ENCODE peak calls at places on chromosome 21, in seven cellular contexts. D is IMR-90; H is ovary; X is CD8-positive, alpha-beta T cell; G is colonic mucosa; V is psoas muscle; E is thyroid gland. Y is an unnamed sample.
A peak's percentile ranks its signal among the peaks of the same experiment; 100 is the strongest.

GRCh38 chr21:22421416-22422190 is 1423.4 kb downstream of the NCAM2 start:
- DNase-seq in D (no peak), H (no peak), X (no peak), G (no peak), V (no peak), E (no peak), Y (no peak)

GRCh38 chr21:34367320-34367935 is 3.6 kb downstream of the KCNE2 start:
- DNase-seq in D (peak; percentile 82), H (no peak), X (peak; percentile 56), G (peak; percentile 50), V (no peak), E (peak; percentile 51), Y (peak; percentile 42)

GRCh38 chr21:28550057-28550825 is 442.4 kb downstream of the LTN1 start:
- DNase-seq in D (peak; percentile 11), H (no peak), X (no peak), G (no peak), V (no peak), E (no peak), Y (no peak)

GRCh38 chr21:27104749-27105439 is 138.0 kb upstream of the ADAMTS5 start:
- DNase-seq in D (peak; percentile 51), H (no peak), X (no peak), G (no peak), V (no peak), E (no peak), Y (no peak)

GRCh38 chr21:34989337-34990151 is 59.6 kb downstream of the RUNX1 start:
- DNase-seq in D (no peak), H (no peak), X (no peak), G (no peak), V (no peak), E (no peak), Y (no peak)

GRCh38 chr21:28445081-28445830 is 547.4 kb downstream of the LTN1 start:
- DNase-seq in D (peak; percentile 91), H (no peak), X (no peak), G (no peak), V (no peak), E (no peak), Y (no peak)

GRCh38 chr21:34528131-34528561 is 16.1 kb upstream of the KCNE1 start:
- DNase-seq in D (peak; percentile 51), H (no peak), X (no peak), G (no peak), V (no peak), E (no peak), Y (no peak)

GRCh38 chr21:32483293-32483595 is 70.7 kb downstream of the EVA1C start:
- DNase-seq in D (no peak), H (no peak), X (no peak), G (no peak), V (no peak), E (peak; percentile 66), Y (no peak)

GRCh38 chr21:34969431-34970036 is 79.6 kb downstream of the RUNX1 start:
- DNase-seq in D (no peak), H (no peak), X (no peak), G (no peak), V (no peak), E (no peak), Y (no peak)

GRCh38 chr21:38156200-38156599 is 100.6 kb upstream of the KCNJ15 start:
- DNase-seq in D (no peak), H (no peak), X (no peak), G (no peak), V (no peak), E (no peak), Y (no peak)

GRCh38 chr21:39344848-39345247 is 4.0 kb downstream of the HMGN1 start:
- DNase-seq in D (no peak), H (no peak), X (no peak), G (no peak), V (no peak), E (no peak), Y (no peak)

GRCh38 chr21:17834639-17835354 is 15.6 kb upstream of the C21orf91 start:
- DNase-seq in D (no peak), H (no peak), X (no peak), G (no peak), V (no peak), E (no peak), Y (no peak)

GRCh38 chr21:32674038-32674437 is 53.8 kb downstream of the SYNJ1 start:
- DNase-seq in D (no peak), H (no peak), X (no peak), G (no peak), V (no peak), E (no peak), Y (no peak)

DNA sequence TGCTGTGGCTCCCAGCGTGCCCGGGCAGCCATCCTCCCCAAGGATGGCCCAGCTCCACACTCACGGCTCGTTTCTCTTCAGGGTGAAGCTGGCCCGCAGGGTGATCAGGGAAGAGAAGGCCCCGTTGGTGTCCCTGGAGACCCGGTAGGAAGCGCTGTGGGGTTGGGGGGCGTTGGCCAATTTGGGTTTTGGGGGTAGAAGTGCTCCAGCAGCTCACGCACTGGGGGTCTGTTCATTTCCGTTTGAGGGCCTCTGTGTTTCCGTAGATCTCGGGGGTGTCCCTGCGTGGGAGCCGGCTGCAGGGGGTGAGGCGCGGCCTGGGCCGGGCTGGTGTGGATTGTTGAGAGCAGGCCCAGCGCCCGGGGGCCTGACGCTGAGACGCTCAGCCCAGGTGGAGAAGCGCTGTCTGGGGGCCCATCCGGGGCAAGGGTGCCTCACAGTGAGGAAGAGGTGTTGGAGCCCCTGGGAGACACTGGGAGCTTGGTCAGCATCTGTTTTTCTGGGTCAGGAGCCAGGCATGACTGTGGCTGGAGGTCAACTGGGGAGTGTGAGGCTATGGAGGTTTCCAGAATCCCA is 12.6 kb downstream of the COL6A1 start:
- DNase-seq in D (no peak), H (peak; percentile 59), X (peak; percentile 11), G (peak; percentile 14), V (peak; percentile 16), E (peak; percentile 0), Y (peak; percentile 46)
- H3K4me1 ChIP-seq in D (peaks cover 1% of the 10 kb centered on the region), H (no peaks in the 10 kb centered on the region), X (no peaks in the 10 kb centered on the region), G (no peaks in the 10 kb centered on the region), V (no peaks in the 10 kb centered on the region), E (no peaks in the 10 kb centered on the region), Y (no peaks in the 10 kb centered on the region)

GRCh38 chr21:45256912-45257672 is 30.6 kb downstream of the POFUT2 start:
- DNase-seq in D (no peak), H (no peak), X (no peak), G (peak; percentile 10), V (no peak), E (no peak), Y (no peak)

GRCh38 chr21:45253633-45254556 is 33.8 kb downstream of the POFUT2 start:
- DNase-seq in D (no peak), H (no peak), X (no peak), G (no peak), V (no peak), E (no peak), Y (no peak)

GRCh38 chr21:45256021-45256911 is 31.4 kb downstream of the POFUT2 start:
- DNase-seq in D (no peak), H (no peak), X (no peak), G (no peak), V (no peak), E (no peak), Y (no peak)

GRCh38 chr21:45254557-45254930 is 33.2 kb downstream of the POFUT2 start:
- DNase-seq in D (no peak), H (no peak), X (no peak), G (no peak), V (no peak), E (no peak), Y (no peak)

DNA sequence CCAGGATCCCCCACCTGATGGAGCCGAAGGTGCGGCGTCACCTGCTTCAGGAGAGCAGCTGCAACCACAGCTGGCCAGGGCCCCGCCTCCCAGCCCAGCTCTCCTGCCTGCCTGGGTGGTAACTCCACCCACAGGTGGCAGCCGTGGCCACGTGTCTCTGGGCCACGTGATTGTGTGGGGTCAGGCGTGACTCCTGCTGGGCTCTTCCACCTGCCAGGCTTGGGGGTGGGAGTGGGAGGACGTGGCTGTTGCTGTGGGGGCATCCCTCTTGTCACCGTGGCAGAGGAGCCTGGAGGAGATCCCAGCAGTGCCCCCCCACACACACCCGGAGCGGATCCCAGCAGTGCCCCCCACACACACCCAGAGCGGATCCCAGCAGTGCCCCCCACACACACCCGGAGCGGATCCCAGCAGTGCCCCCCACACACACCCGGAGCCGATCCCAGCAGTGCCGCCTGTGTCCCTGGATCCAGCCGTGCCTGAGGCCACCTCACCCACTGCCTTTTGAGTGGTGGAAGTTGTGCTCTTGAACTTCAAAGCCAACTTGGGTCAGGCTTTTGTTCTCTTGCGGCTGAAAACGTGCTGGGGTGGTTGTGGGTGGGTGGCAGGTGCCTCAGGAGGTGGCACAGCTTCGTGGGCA is 32.2 kb downstream of the POFUT2 start:
- DNase-seq in D (no peak), H (no peak), X (peak; percentile 36), G (peak; percentile 32), V (no peak), E (no peak), Y (peak; percentile 28)
- H3K27me3 ChIP-seq in D (peaks cover 24% of the 10 kb centered on the region), H (no peaks in the 10 kb centered on the region), X (peaks cover 3% of the 10 kb centered on the region), G (peaks cover 7% of the 10 kb centered on the region), V (peaks cover 17% of the 10 kb centered on the region), E (no peaks in the 10 kb centered on the region), Y (peaks cover 4% of the 10 kb centered on the region)

DNA sequence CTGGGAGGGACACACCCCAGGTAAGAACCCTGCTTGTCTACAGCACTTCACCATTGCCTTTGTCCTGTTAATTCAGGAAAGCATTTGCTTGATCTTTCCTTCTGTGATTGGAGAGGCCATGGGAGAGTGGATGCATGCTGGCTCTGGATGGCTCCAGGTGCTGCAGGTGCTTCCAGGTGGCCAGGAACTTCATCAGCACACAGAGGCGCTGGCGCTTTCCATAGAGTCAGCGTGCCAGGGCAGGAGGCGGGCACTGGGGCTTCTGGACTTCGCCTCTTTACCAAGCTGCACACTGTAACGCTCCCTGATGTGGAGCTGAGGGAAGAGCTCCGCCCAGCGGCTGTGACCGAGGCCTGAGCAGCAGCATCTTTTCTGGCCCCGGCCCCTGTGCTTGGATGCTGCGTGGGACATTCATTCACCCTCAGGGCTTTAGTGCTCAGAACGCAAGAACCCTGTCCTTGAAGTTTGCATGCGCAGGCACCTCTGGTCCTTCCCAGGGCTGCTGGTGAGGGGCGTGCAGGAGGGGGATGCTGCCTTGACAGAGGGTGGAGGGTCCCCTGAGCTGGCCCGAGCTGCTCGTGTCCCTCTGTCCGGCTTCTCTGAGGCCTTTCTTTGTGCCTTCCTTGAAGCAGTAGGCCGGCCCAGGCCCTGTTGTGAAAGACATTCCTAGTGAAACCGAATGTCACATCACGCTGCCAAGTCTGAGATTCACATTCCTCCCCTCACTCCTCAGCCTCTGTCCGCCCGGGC is 1.6 kb upstream of the MX2 start:
- DNase-seq in D (peak; percentile 26), H (no peak), X (no peak), G (peak; percentile 65), V (peak; percentile 65), E (peak; percentile 50), Y (no peak)
- TF ChIP-seq CTCF in D (no peak), H (no peak), X (no peak), G (no peak), V (no peak), E (no peak), Y (no peak)

DNA sequence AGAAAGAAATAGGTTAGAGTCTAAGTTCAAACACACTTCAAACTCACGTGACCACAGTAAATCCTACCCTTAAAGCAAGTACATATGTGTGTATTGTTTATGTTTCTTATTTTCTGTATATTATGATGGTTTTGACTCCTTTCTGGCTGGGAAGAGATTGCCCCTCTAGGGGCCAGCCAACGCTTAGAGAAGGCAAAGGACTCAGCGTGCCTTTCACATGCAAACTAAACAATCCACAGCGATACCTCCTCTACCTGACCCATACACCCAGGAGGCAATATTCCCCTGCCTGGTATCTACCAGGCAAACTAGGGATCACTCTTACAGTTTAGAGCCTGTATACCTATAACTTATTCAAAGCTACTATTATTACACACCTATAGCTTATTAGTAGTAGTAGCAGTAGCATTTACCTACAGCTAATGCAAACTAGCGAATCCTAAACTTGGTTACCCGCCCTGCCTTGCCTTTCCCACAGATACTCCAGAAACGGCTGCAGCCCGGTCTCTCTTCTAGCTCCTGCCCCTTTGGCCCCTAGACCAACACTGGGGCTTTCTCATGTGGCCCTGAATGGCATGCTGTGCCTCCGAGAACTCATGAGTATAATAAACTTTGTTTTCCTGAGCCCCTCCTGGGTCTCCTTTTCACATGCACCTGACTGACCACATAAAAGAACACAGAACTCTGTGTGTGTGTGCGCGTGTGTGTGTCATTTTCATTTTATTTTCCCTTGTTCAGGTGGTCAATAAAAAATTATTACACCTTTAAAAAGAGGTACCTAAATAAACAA is 14.0 kb downstream of the NRIP1 start:
- DNase-seq in D (no peak), H (no peak), X (no peak), G (peak; percentile 62), V (no peak), E (no peak), Y (no peak)
- H3K4me1 ChIP-seq in D (peaks cover 5% of the 10 kb centered on the region), H (peaks cover 5% of the 10 kb centered on the region), X (peaks cover 45% of the 10 kb centered on the region), G (peaks cover 11% of the 10 kb centered on the region), V (peaks cover 70% of the 10 kb centered on the region), E (peaks cover 5% of the 10 kb centered on the region), Y (peaks cover 32% of the 10 kb centered on the region)